ENCODE peak calls at places on chromosomes 3 and 15, in five cellular contexts. One of them, this sample, is unnamed.

GRCh38 chr3:111890051-111890580 is 31.1 kb downstream of the PHLDB2 start:
- DNase-seq in GM12878: no peak
- DNase-seq in HCT116: no peak
- DNase-seq in endothelial cell of umbilical vein: no peak
- DNase-seq in HL-60: no peak
- DNase-seq in this sample: no peak

GRCh38 chr3:141367038-141367730 is 1.1 kb upstream of the ZBTB38 start:
- DNase-seq in endothelial cell of umbilical vein: peak; percentile 85
- DNase-seq in HCT116: peak; percentile 57
- DNase-seq in GM12878: no peak
- DNase-seq in HL-60: no peak
- DNase-seq in this sample: no peak

GRCh38 chr3:12286927-12287726 is 1.7 kb upstream of the PPARG start:
- DNase-seq in HCT116: no peak
- DNase-seq in endothelial cell of umbilical vein: no peak
- DNase-seq in HL-60: no peak
- DNase-seq in GM12878: no peak
- DNase-seq in this sample: peak; percentile 65

GRCh38 chr15:42159381-42160015 is 3.1 kb upstream of the PLA2G4F start:
- DNase-seq in endothelial cell of umbilical vein: no peak
- DNase-seq in HCT116: no peak
- DNase-seq in GM12878: no peak
- DNase-seq in HL-60: no peak
- DNase-seq in this sample: peak; percentile 75

GRCh38 chr15:62392411-62392810 is 227.3 kb upstream of the C2CD4B start:
- DNase-seq in HCT116: no peak
- DNase-seq in endothelial cell of umbilical vein: no peak
- DNase-seq in HL-60: peak; percentile 8
- DNase-seq in GM12878: no peak
- DNase-seq in this sample: no peak

GRCh38 chr3:155946178-155946577 is 75.7 kb downstream of the GMPS start:
- DNase-seq in HCT116: no peak
- DNase-seq in HL-60: no peak
- DNase-seq in endothelial cell of umbilical vein: no peak
- DNase-seq in GM12878: no peak
- DNase-seq in this sample: no peak

GRCh38 chr3:162978136-162978535 is 1481.5 kb downstream of the OTOL1 start:
- DNase-seq in HCT116: no peak
- DNase-seq in HL-60: no peak
- DNase-seq in endothelial cell of umbilical vein: no peak
- DNase-seq in GM12878: no peak
- DNase-seq in this sample: no peak

GRCh38 chr3:189822726-189823125 is 191.5 kb downstream of the TP63 start:
- DNase-seq in HCT116: no peak
- DNase-seq in HL-60: no peak
- DNase-seq in endothelial cell of umbilical vein: no peak
- DNase-seq in GM12878: no peak
- DNase-seq in this sample: no peak

GRCh38 chr3:81496407-81497104 is 264.9 kb downstream of the GBE1 start:
- DNase-seq in HCT116: no peak
- DNase-seq in GM12878: no peak
- DNase-seq in endothelial cell of umbilical vein: no peak
- DNase-seq in HL-60: no peak
- DNase-seq in this sample: no peak

GRCh38 chr3:57983734-57984518 is 24.3 kb upstream of the FLNB start:
- DNase-seq in GM12878: peak; percentile 96
- DNase-seq in HCT116: no peak
- DNase-seq in endothelial cell of umbilical vein: peak; percentile 81
- DNase-seq in HL-60: peak; percentile 87
- DNase-seq in this sample: no peak

GRCh38 chr15:97037080-97037479 is 706.6 kb downstream of the NR2F2 start:
- DNase-seq in endothelial cell of umbilical vein: no peak
- DNase-seq in HL-60: no peak
- DNase-seq in HCT116: no peak
- DNase-seq in GM12878: no peak
- DNase-seq in this sample: no peak

GRCh38 chr3:14783480-14784086 is 35.2 kb upstream of the FGD5 start:
- DNase-seq in endothelial cell of umbilical vein: no peak
- DNase-seq in GM12878: no peak
- DNase-seq in HL-60: no peak
- DNase-seq in HCT116: no peak
- DNase-seq in this sample: no peak

GRCh38 chr3:43418601-43419272 is 132.4 kb downstream of the SNRK start:
- DNase-seq in HCT116: no peak
- DNase-seq in endothelial cell of umbilical vein: peak; percentile 88
- DNase-seq in GM12878: no peak
- DNase-seq in HL-60: no peak
- DNase-seq in this sample: no peak

GRCh38 chr3:97820780-97821179 is 1.0 kb upstream of the CRYBG3 start:
- DNase-seq in endothelial cell of umbilical vein: no peak
- DNase-seq in HCT116: no peak
- DNase-seq in HL-60: no peak
- DNase-seq in GM12878: no peak
- DNase-seq in this sample: no peak

GRCh38 chr3:97823081-97823480 is 1.3 kb downstream of the CRYBG3 start:
- DNase-seq in endothelial cell of umbilical vein: peak; percentile 37
- DNase-seq in HL-60: no peak
- DNase-seq in HCT116: no peak
- DNase-seq in GM12878: no peak
- DNase-seq in this sample: no peak

GRCh38 chr3:97823503-97824004 is 1.7 kb downstream of the CRYBG3 start:
- DNase-seq in GM12878: no peak
- DNase-seq in HL-60: peak; percentile 7
- DNase-seq in HCT116: no peak
- DNase-seq in endothelial cell of umbilical vein: peak; percentile 20
- DNase-seq in this sample: no peak

GRCh38 chr3:97821413-97821809 is 400 bp upstream of the CRYBG3 start:
- DNase-seq in endothelial cell of umbilical vein: no peak
- DNase-seq in HL-60: peak; percentile 54
- DNase-seq in GM12878: no peak
- DNase-seq in HCT116: no peak
- DNase-seq in this sample: peak; percentile 87

DNA sequence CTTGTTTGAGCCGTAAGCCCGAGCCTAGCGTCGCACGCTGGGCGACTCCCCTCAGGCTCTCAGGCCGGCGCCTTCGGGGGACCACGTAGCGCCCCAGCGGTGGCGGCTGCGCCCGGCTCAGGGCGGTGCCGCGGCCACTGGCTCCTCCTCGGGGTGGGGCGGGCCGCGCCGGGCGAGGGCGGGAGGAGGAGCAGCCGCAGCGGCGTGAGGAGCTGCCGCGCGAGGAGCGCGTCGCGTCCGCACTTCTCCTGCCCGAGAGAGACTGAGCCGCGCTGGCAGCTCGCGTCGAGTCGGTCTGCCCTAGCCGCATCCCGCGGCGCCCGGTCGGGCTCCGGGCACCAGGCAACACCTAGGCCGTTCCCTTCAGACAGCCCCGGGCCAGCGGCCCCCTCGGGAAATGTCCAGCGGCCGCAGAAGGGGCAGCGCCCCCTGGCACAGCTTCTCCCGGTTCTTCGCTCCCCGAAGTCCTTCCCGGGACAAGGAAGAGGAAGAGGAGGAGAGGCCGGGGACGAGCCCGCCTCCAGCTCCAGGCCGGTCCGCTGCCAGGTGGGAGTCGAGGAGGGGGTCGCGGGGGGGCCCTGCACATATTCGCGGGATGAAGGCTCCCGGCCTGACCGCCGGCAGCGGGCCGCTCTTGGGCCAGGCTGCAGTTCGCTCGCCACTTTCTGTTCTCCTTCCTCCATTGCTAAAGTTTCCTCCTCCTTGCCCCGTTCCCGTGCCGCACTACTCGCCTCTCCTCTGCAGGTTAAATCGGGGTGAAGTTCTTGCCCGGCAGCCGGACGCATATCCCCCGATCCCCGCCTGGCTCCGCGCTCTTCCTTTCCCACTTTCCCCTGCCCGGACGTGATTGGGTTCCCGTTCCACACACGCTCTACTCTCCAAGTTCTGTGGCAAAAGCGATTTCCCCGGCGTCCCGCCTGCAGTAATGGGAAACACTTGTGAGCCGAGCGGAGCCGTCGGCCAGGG is at the start of gene CRYBG3:
- DNase-seq in HL-60: peak; percentile 80
- DNase-seq in HCT116: peak; percentile 35
- DNase-seq in GM12878: peak; percentile 40
- DNase-seq in endothelial cell of umbilical vein: peak; percentile 85
- DNase-seq in this sample: peak; percentile 90
- TF ChIP-seq POLR2AphosphoS5 in HL-60: peak; percentile 31
- TF ChIP-seq POLR2AphosphoS5 in HCT116: peak; percentile 92
- TF ChIP-seq POLR2AphosphoS5 in GM12878: peak; percentile 81
- TF ChIP-seq POLR2AphosphoS5 in endothelial cell of umbilical vein: peak; percentile 93
- TF ChIP-seq POLR2AphosphoS5 in this sample: peak; percentile 53

GRCh38 chr3:39140341-39140971 is 12.9 kb downstream of the CSRNP1 start:
- DNase-seq in HCT116: no peak
- DNase-seq in HL-60: no peak
- DNase-seq in GM12878: no peak
- DNase-seq in endothelial cell of umbilical vein: no peak
- DNase-seq in this sample: peak; percentile 48
- H3K27ac ChIP-seq in HCT116: peak overlapping the region; percentile 58
- H3K27ac ChIP-seq in HL-60: no peak overlapping the region
- H3K27ac ChIP-seq in GM12878: no peak overlapping the region
- H3K27ac ChIP-seq in endothelial cell of umbilical vein: no peak overlapping the region
- H3K27ac ChIP-seq in this sample: peak overlapping the region; percentile 94

GRCh38 chr15:68896178-68896577 is 34.1 kb upstream of the SPESP1 start:
- DNase-seq in GM12878: no peak
- DNase-seq in HCT116: no peak
- DNase-seq in HL-60: no peak
- DNase-seq in endothelial cell of umbilical vein: no peak
- DNase-seq in this sample: no peak
- H3K27me3 ChIP-seq in GM12878: no peaks in the 10 kb centered on the region
- H3K27me3 ChIP-seq in HCT116: no peaks in the 10 kb centered on the region
- H3K27me3 ChIP-seq in HL-60: peaks cover 10% of the 10 kb centered on the region
- H3K27me3 ChIP-seq in endothelial cell of umbilical vein: peaks cover 25% of the 10 kb centered on the region
- H3K27me3 ChIP-seq in this sample: peaks cover 10% of the 10 kb centered on the region

GRCh38 chr3:30320392-30320791 is 286.0 kb upstream of the TGFBR2 start:
- DNase-seq in HCT116: no peak
- DNase-seq in HL-60: no peak
- DNase-seq in endothelial cell of umbilical vein: no peak
- DNase-seq in GM12878: no peak
- DNase-seq in this sample: no peak

GRCh38 chr3:30318110-30318509 is 288.3 kb upstream of the TGFBR2 start:
- DNase-seq in GM12878: no peak
- DNase-seq in endothelial cell of umbilical vein: no peak
- DNase-seq in HCT116: no peak
- DNase-seq in HL-60: no peak
- DNase-seq in this sample: no peak

GRCh38 chr3:30321065-30321464 is 285.3 kb upstream of the TGFBR2 start:
- DNase-seq in HL-60: no peak
- DNase-seq in GM12878: no peak
- DNase-seq in endothelial cell of umbilical vein: no peak
- DNase-seq in HCT116: no peak
- DNase-seq in this sample: no peak

GRCh38 chr3:30315452-30315851 is 290.9 kb upstream of the TGFBR2 start:
- DNase-seq in HL-60: no peak
- DNase-seq in HCT116: no peak
- DNase-seq in endothelial cell of umbilical vein: no peak
- DNase-seq in GM12878: no peak
- DNase-seq in this sample: no peak

GRCh38 chr3:30319713-30320112 is 286.7 kb upstream of the TGFBR2 start:
- DNase-seq in endothelial cell of umbilical vein: peak; percentile 60
- DNase-seq in GM12878: no peak
- DNase-seq in HCT116: peak; percentile 73
- DNase-seq in HL-60: peak; percentile 48
- DNase-seq in this sample: no peak
- TF ChIP-seq POLR2AphosphoS5 in endothelial cell of umbilical vein: no peak
- TF ChIP-seq POLR2AphosphoS5 in GM12878: no peak
- TF ChIP-seq POLR2AphosphoS5 in HCT116: no peak
- TF ChIP-seq POLR2AphosphoS5 in HL-60: no peak
- TF ChIP-seq POLR2AphosphoS5 in this sample: no peak

DNA sequence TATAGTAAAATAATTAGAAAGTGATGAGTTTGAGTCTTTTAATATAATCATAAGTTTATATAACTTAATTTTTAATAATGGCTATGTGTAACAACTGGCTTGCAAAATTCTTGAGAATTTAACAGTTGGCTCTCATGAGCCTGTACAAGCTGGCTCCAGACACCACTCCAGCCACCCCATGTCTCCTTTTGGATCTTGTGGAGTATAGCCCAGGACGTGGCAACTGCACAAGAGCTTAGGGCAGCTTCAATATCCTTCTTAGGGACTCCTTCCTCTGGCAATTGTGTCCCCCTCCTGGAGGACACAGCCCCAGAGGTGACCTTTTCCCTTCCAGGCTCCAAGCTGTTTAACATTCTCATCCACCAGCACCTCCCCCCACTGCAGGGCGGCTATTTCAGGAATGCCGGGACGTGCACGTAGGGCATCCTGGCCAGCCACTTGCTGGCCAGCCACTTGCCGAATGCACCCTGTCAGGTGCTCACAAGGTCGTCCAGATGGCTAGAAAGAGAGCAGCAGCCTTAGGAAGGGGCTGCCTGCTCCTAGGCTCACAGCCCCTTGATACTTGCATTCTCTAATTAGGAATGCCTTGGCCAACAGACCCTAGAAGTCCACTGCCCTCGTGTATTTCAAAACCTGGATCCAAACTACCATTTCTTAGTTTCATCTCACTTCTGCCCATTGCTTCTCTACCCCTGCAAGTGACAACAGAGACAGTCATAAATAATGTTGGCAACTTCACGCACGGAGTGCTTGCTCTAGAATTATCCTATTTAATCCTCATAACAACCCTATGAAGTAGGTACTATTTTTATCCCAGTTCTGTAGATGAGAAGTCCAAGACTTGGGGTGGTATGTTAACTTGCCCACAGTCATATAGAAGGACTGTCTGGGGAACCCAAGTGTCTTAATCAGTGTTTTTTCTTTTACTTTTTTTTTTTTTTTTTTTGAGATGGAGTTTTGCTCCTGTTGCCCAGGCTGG is 24.5 kb upstream of the IDH2 start:
- DNase-seq in endothelial cell of umbilical vein: no peak
- DNase-seq in HL-60: no peak
- DNase-seq in HCT116: no peak
- DNase-seq in GM12878: no peak
- DNase-seq in this sample: no peak
- H3K27ac ChIP-seq in endothelial cell of umbilical vein: no peak overlapping the region
- H3K27ac ChIP-seq in HL-60: no peak overlapping the region
- H3K27ac ChIP-seq in HCT116: no peak overlapping the region
- H3K27ac ChIP-seq in GM12878: no peak overlapping the region
- H3K27ac ChIP-seq in this sample: no peak overlapping the region

GRCh38 chr15:77710171-77710570 is 77.5 kb upstream of the LINGO1 start:
- DNase-seq in GM12878: no peak
- DNase-seq in HCT116: no peak
- DNase-seq in HL-60: no peak
- DNase-seq in endothelial cell of umbilical vein: no peak
- DNase-seq in this sample: no peak
- H3K27me3 ChIP-seq in GM12878: peaks cover 2% of the 10 kb centered on the region
- H3K27me3 ChIP-seq in HCT116: peaks cover 25% of the 10 kb centered on the region
- H3K27me3 ChIP-seq in HL-60: no peaks in the 10 kb centered on the region
- H3K27me3 ChIP-seq in endothelial cell of umbilical vein: no peaks in the 10 kb centered on the region
- H3K27me3 ChIP-seq in this sample: peaks cover 35% of the 10 kb centered on the region

GRCh38 chr15:81229596-81229995 is 32.9 kb downstream of the IL16 start:
- DNase-seq in GM12878: no peak
- DNase-seq in HL-60: no peak
- DNase-seq in HCT116: no peak
- DNase-seq in endothelial cell of umbilical vein: no peak
- DNase-seq in this sample: peak; percentile 84
- TF ChIP-seq POLR2AphosphoS5 in GM12878: no peak
- TF ChIP-seq POLR2AphosphoS5 in HL-60: no peak
- TF ChIP-seq POLR2AphosphoS5 in HCT116: no peak
- TF ChIP-seq POLR2AphosphoS5 in endothelial cell of umbilical vein: no peak
- TF ChIP-seq POLR2AphosphoS5 in this sample: no peak

This sample was measured in suprapubic skin.